ENCODE peak calls at places on chromosomes 1 and 21, in five cellular contexts. G is esophagus muscularis mucosa, F is GM10248, Q is upper lobe of left lung, A is heart right ventricle. S is an unnamed sample.

GRCh38 chr1:43359696-43360095 is 915 bp downstream of the CDC20 start:
- DNase-seq in G (no peak), F (no peak), Q (no peak), A (no peak), S (no peak)

GRCh38 chr1:153928776-153929432 is 6.1 kb upstream of the GATAD2B start:
- DNase-seq in G (no peak), F (no peak), Q (no peak), A (no peak), S (no peak)

GRCh38 chr21:35204125-35204524 is 155.0 kb upstream of the RUNX1 start:
- DNase-seq in G (no peak), F (no peak), Q (no peak), A (no peak), S (no peak)

GRCh38 chr1:64962447-64962846 is 3.9 kb downstream of the JAK1 start:
- DNase-seq in G (no peak), F (no peak), Q (no peak), A (no peak), S (no peak)

GRCh38 chr1:64117492-64117891 is 85.9 kb upstream of the UBE2U start:
- DNase-seq in G (no peak), F (no peak), Q (no peak), A (no peak), S (no peak)

GRCh38 chr1:91529856-91530255 is 29.2 kb downstream of the CDC7 start:
- DNase-seq in G (no peak), F (no peak), Q (no peak), A (no peak), S (no peak)

GRCh38 chr1:43206721-43207228 is 34.6 kb downstream of the CFAP57 start:
- DNase-seq in G (no peak), F (no peak), Q (peak), A (peak), S (no peak)

GRCh38 chr1:113191579-113192076 is 118.6 kb downstream of the LRIG2 start:
- DNase-seq in G (no peak), F (no peak), Q (peak), A (no peak), S (no peak)

GRCh38 chr21:46622226-46622625 is 13.2 kb upstream of the PRMT2 start:
- DNase-seq in G (no peak), F (no peak), Q (no peak), A (no peak), S (peak)

GRCh38 chr1:158799689-158800088 is 18.7 kb upstream of the OR6N2 start:
- DNase-seq in G (no peak), F (no peak), Q (no peak), A (no peak), S (no peak)

GRCh38 chr1:215052656-215053055 is 29.9 kb upstream of the KCNK2 start:
- DNase-seq in G (no peak), F (no peak), Q (no peak), A (no peak), S (no peak)

GRCh38 chr1:88736633-88737248 is 52.7 kb downstream of the PKN2 start:
- DNase-seq in G (no peak), F (no peak), Q (no peak), A (no peak), S (no peak)

GRCh38 chr1:17167783-17168479 is 37.0 kb upstream of the PADI1 start:
- DNase-seq in G (no peak), F (no peak), Q (no peak), A (no peak), S (no peak)

GRCh38 chr1:41500378-41500777 is 15.9 kb upstream of the EDN2 start:
- DNase-seq in G (no peak), F (no peak), Q (peak), A (peak), S (no peak)

GRCh38 chr1:243926299-243926698 is 76.3 kb upstream of the AKT3 start:
- DNase-seq in G (no peak), F (no peak), Q (no peak), A (no peak), S (no peak)

GRCh38 chr1:154328318-154329151 is 3.2 kb downstream of the ATP8B2 start:
- DNase-seq in G (peak), F (peak), Q (peak), A (peak), S (peak)

GRCh38 chr1:164363980-164364379 is 195.0 kb upstream of the PBX1 start:
- DNase-seq in G (no peak), F (no peak), Q (no peak), A (no peak), S (no peak)

GRCh38 chr1:200992382-200993101 is 31.0 kb downstream of the KIF21B start:
- DNase-seq in G (no peak), F (no peak), Q (no peak), A (no peak), S (no peak)

GRCh38 chr1:1324084-1324523 is 356 bp downstream of the INTS11 start:
- DNase-seq in G (no peak), F (no peak), Q (no peak), A (no peak), S (no peak)

GRCh38 chr1:209651148-209651547 is 1.1 kb downstream of the LAMB3 start:
- DNase-seq in G (peak), F (peak), Q (no peak), A (peak), S (no peak)

GRCh38 chr1:235079443-235079967 is 49.1 kb downstream of the TOMM20 start:
- DNase-seq in G (no peak), F (peak), Q (peak), A (no peak), S (no peak)

DNA sequence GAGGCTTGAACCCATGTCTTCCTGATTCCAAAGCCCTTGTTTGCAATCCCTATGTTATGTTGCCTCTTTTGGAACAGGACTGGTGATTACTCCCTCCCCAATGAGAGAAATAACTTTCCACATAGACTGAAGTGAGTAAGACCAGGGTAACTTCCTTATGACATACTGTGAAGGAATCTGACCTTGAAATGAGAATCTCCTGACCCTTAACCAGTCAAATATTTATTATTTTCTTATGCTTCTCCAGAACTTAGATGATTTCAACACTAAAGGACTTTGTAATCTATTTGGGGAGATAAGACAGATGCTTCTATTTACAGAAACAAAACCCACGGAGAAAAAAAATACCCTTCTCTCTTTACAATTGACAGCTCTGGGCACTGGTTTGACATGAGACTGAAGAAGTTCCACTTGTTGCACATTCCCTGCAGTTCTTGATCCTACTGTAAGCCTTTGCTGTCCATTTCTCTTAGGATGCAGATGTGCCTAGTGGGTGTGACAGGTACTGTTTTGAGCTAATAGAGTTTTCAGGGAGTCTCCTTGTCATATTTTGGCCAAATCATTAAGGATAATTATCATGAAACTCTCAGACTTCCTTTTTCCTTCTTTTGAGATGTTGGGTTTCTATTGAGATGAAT is 3.9 kb upstream of the RPTN start:
- DNase-seq in G (no peak), F (no peak), Q (no peak), A (no peak), S (no peak)
- TF ChIP-seq CTCF in G (no peak), F (no peak), Q (no peak), A (no peak), S (no peak)

DNA sequence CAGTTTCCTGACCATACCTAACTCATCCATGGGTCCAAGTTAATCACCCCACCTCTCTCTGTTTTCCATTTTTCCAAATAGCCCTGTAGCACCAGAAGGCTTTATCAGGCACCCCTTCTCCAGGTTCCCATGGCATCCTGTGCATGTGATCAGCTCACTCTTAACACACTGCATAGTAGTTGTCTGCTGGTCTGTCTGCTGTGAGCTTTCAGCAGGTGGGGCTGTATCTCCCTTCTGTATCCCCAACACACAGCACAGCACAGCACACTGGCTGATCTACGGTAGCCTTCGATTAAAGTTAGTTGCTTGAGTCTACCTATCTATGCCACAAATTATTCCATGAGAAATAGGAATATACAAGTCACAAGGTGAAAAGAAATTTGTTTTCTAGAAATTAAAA is 54.3 kb upstream of the C1orf198 start:
- DNase-seq in G (no peak), F (no peak), Q (no peak), A (no peak), S (no peak)
- TF ChIP-seq CTCF in G (no peak), F (no peak), Q (no peak), A (no peak), S (peak)

DNA sequence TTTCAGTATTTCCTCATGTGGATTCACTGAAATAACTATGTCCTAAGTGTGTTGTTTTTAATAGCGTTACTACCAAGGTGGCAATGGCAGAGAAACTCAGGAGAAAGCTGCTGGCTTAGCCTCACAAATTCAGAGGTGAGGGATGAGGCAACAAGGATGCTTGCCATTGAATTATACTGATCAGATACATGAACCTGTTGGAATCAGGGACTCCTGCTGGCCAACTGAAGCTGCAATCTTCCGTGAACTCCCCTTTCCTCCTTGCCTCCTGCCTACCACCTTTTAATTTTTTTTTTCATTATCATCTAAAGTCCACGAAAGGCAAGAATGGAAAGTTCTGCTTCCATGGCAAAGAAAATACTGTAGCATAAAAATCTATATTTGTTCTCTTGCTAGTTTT is 254.7 kb downstream of the NFIA start:
- DNase-seq in G (no peak), F (no peak), Q (no peak), A (no peak), S (no peak)
- TF ChIP-seq CTCF in G (peak), F (no peak), Q (peak), A (no peak), S (peak)

GRCh38 chr1:9267827-9268581 is 24.7 kb upstream of the SPSB1 start:
- DNase-seq in G (no peak), F (no peak), Q (no peak), A (no peak), S (no peak)

GRCh38 chr1:9269078-9269501 is 23.6 kb upstream of the SPSB1 start:
- DNase-seq in G (no peak), F (no peak), Q (no peak), A (no peak), S (no peak)

GRCh38 chr1:9265037-9265436 is 27.7 kb upstream of the SPSB1 start:
- DNase-seq in G (no peak), F (no peak), Q (no peak), A (no peak), S (no peak)

GRCh38 chr1:9265966-9266365 is 26.7 kb upstream of the SPSB1 start:
- DNase-seq in G (no peak), F (no peak), Q (no peak), A (no peak), S (no peak)

GRCh38 chr1:9267352-9267686 is 25.4 kb upstream of the SPSB1 start:
- DNase-seq in G (no peak), F (no peak), Q (no peak), A (no peak), S (no peak)
- TF ChIP-seq CTCF in G (no peak), F (no peak), Q (no peak), A (no peak), S (no peak)

GRCh38 chr1:185719021-185719420 is 15.2 kb upstream of the HMCN1 start:
- DNase-seq in G (no peak), F (no peak), Q (no peak), A (no peak), S (no peak)
- TF ChIP-seq CTCF in G (peak), F (no peak), Q (no peak), A (no peak), S (peak)

GRCh38 chr1:232599178-232600041 is 30.5 kb downstream of the SIPA1L2 start:
- DNase-seq in G (no peak), F (no peak), Q (no peak), A (no peak), S (no peak)

GRCh38 chr1:232600430-232601258 is 29.3 kb downstream of the SIPA1L2 start:
- DNase-seq in G (no peak), F (no peak), Q (no peak), A (no peak), S (no peak)

GRCh38 chr1:232598837-232599177 is 31.1 kb downstream of the SIPA1L2 start:
- DNase-seq in G (no peak), F (no peak), Q (no peak), A (no peak), S (no peak)

GRCh38 chr1:232598133-232598532 is 31.8 kb downstream of the SIPA1L2 start:
- DNase-seq in G (no peak), F (no peak), Q (no peak), A (no peak), S (no peak)

GRCh38 chr1:232602622-232603021 is 27.3 kb downstream of the SIPA1L2 start:
- DNase-seq in G (no peak), F (no peak), Q (no peak), A (no peak), S (no peak)
- TF ChIP-seq CTCF in G (no peak), F (no peak), Q (no peak), A (no peak), S (peak)

GRCh38 chr1:11342677-11343076 is 69.7 kb downstream of the UBIAD1 start:
- DNase-seq in G (no peak), F (no peak), Q (no peak), A (no peak), S (no peak)
- TF ChIP-seq CTCF in G (no peak), F (no peak), Q (no peak), A (no peak), S (no peak)

GRCh38 chr1:212487286-212487685 is 54.6 kb downstream of the NENF start:
- DNase-seq in G (no peak), F (no peak), Q (no peak), A (no peak), S (no peak)

GRCh38 chr1:212487774-212488435 is 55.2 kb downstream of the NENF start:
- DNase-seq in G (no peak), F (no peak), Q (no peak), A (no peak), S (no peak)

GRCh38 chr1:212486591-212486963 is 53.9 kb downstream of the NENF start:
- DNase-seq in G (no peak), F (no peak), Q (no peak), A (no peak), S (no peak)

GRCh38 chr1:212485218-212485609 is 52.5 kb downstream of the NENF start:
- DNase-seq in G (no peak), F (no peak), Q (no peak), A (no peak), S (no peak)

GRCh38 chr1:212485895-212486590 is 53.3 kb downstream of the NENF start:
- DNase-seq in G (no peak), F (no peak), Q (no peak), A (no peak), S (peak)
- TF ChIP-seq CTCF in G (no peak), F (no peak), Q (no peak), A (no peak), S (no peak)

DNA sequence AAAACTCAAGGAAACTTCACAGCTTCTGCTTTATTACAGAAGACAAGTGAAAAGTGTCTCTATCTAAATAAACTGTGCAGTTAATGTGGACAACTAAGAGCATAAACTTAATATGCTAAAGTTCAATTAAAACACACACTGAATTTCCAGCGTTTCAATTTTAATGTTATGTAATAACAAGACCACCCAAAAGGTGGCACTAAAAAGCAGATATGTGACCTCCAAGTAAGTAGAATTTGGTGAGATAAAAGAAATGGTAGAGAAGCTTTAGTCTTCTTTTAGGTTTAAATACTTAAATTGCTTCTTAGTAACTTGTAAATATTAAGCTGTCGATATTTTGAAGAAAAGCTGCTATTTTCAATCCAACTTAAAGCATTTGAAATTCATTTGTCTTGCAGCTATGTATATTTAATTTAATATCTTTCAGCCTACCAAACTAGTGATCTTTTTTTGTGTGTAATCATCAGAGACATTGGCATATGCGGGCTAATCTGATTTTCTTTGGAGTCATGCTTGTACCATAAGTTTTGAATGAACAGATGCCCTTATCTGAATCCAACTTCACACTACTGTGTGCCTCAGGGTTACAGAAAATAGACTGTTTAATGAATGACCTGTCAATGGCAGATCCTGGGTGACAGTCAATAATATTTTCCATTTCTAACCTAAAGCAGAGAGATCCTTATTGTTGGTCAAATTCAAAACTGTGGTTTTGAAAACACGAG is 36.5 kb upstream of the ADAMTS1 start:
- DNase-seq in G (no peak), F (no peak), Q (no peak), A (no peak), S (no peak)
- TF ChIP-seq CTCF in G (peak), F (no peak), Q (no peak), A (peak), S (peak)

S was measured in osteocyte.